ENCODE peak calls at places on chromosomes 4 and X, in seven cellular contexts. One of them, this sample, is unnamed.

GRCh38 chr4:149754526-149754925 is 61.1 kb downstream of the IQCM start:
- DNase-seq in psoas muscle: no peak
- DNase-seq in SJSA1: no peak
- DNase-seq in upper lobe of right lung: no peak
- DNase-seq in MM.1S: no peak
- DNase-seq in heart right ventricle: no peak
- DNase-seq in prostate gland: no peak
- DNase-seq in this sample: no peak

GRCh38 chr4:98113005-98113404 is 30.3 kb downstream of the STPG2 start:
- DNase-seq in MM.1S: peak; percentile 14
- DNase-seq in upper lobe of right lung: no peak
- DNase-seq in psoas muscle: no peak
- DNase-seq in heart right ventricle: peak; percentile 12
- DNase-seq in SJSA1: no peak
- DNase-seq in prostate gland: no peak
- DNase-seq in this sample: no peak

GRCh38 chr4:113083346-113083745 is 33.9 kb downstream of the ANK2 start:
- DNase-seq in heart right ventricle: no peak
- DNase-seq in upper lobe of right lung: no peak
- DNase-seq in prostate gland: no peak
- DNase-seq in SJSA1: no peak
- DNase-seq in MM.1S: no peak
- DNase-seq in psoas muscle: no peak
- DNase-seq in this sample: no peak

GRCh38 chrX:41734530-41734929 is 10.5 kb downstream of the GPR82 start:
- DNase-seq in upper lobe of right lung: no peak
- DNase-seq in heart right ventricle: no peak
- DNase-seq in prostate gland: no peak
- DNase-seq in MM.1S: no peak
- DNase-seq in psoas muscle: no peak
- DNase-seq in SJSA1: no peak
- DNase-seq in this sample: no peak

GRCh38 chrX:146481735-146482134 is 327.8 kb upstream of the CXorf51B start:
- DNase-seq in heart right ventricle: no peak
- DNase-seq in SJSA1: no peak
- DNase-seq in psoas muscle: no peak
- DNase-seq in upper lobe of right lung: no peak
- DNase-seq in MM.1S: no peak
- DNase-seq in prostate gland: no peak
- DNase-seq in this sample: no peak

GRCh38 chr4:25667931-25668557 is 12.4 kb downstream of the SLC34A2 start:
- DNase-seq in SJSA1: no peak
- DNase-seq in prostate gland: no peak
- DNase-seq in upper lobe of right lung: peak; percentile 40
- DNase-seq in psoas muscle: no peak
- DNase-seq in MM.1S: no peak
- DNase-seq in heart right ventricle: no peak
- DNase-seq in this sample: no peak

GRCh38 chr4:98838528-98838927 is 90.4 kb downstream of the EIF4E start:
- DNase-seq in SJSA1: no peak
- DNase-seq in heart right ventricle: no peak
- DNase-seq in upper lobe of right lung: no peak
- DNase-seq in prostate gland: no peak
- DNase-seq in MM.1S: no peak
- DNase-seq in psoas muscle: no peak
- DNase-seq in this sample: no peak

GRCh38 chr4:149555146-149555545 is 260.5 kb downstream of the IQCM start:
- DNase-seq in upper lobe of right lung: no peak
- DNase-seq in psoas muscle: no peak
- DNase-seq in SJSA1: no peak
- DNase-seq in heart right ventricle: no peak
- DNase-seq in prostate gland: no peak
- DNase-seq in MM.1S: no peak
- DNase-seq in this sample: no peak

GRCh38 chrX:13936804-13937203 is 92.9 kb downstream of the GEMIN8 start:
- DNase-seq in heart right ventricle: no peak
- DNase-seq in upper lobe of right lung: no peak
- DNase-seq in SJSA1: no peak
- DNase-seq in MM.1S: no peak
- DNase-seq in prostate gland: no peak
- DNase-seq in psoas muscle: no peak
- DNase-seq in this sample: no peak

GRCh38 chrX:13938766-13939530 is 90.7 kb downstream of the GEMIN8 start:
- DNase-seq in prostate gland: no peak
- DNase-seq in upper lobe of right lung: no peak
- DNase-seq in psoas muscle: no peak
- DNase-seq in SJSA1: no peak
- DNase-seq in heart right ventricle: no peak
- DNase-seq in MM.1S: no peak
- DNase-seq in this sample: no peak

GRCh38 chrX:13938053-13938765 is 91.5 kb downstream of the GEMIN8 start:
- DNase-seq in upper lobe of right lung: peak; percentile 72
- DNase-seq in heart right ventricle: peak; percentile 3
- DNase-seq in MM.1S: peak; percentile 14
- DNase-seq in SJSA1: no peak
- DNase-seq in prostate gland: peak; percentile 14
- DNase-seq in psoas muscle: no peak
- DNase-seq in this sample: peak; percentile 80

GRCh38 chrX:13939741-13940597 is 89.7 kb downstream of the GEMIN8 start:
- DNase-seq in upper lobe of right lung: no peak
- DNase-seq in psoas muscle: no peak
- DNase-seq in heart right ventricle: no peak
- DNase-seq in SJSA1: no peak
- DNase-seq in prostate gland: no peak
- DNase-seq in MM.1S: no peak
- DNase-seq in this sample: no peak

DNA sequence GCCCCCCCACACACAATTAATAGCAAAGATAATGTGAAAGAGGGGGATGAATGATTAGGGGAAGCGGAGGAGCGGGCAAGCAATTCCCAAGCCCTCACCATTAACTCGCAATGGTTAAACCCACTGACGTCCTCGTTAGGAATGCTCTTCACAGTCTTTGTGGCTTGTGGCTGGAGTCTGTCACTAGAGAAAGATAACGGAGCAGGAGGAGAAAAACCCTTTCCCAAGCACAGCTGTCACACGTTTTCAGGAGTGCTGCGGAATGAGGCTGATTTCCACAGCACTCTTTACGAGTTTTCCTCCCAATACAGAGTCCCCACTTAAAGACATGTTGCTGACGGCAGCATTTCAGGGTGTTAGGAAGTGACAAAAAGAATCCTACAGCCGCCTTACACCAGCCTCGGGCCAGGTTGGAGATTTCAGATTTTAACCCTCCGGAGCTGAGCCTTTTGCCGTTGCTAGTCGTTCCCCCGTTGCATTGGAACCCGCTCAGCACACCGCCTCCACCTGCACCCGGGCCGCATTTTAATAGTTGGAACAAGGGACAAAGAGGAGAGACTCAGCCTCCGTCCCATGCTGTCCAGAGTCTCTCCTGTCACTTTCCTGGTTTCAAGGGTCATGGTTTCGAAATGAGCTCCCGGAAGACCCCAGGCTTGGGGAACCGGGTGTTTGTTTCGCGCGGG is 92.2 kb downstream of the GEMIN8 start:
- DNase-seq in heart right ventricle: peak; percentile 2
- DNase-seq in psoas muscle: no peak
- DNase-seq in SJSA1: no peak
- DNase-seq in upper lobe of right lung: no peak
- DNase-seq in MM.1S: no peak
- DNase-seq in prostate gland: no peak
- DNase-seq in this sample: no peak
- H3K27ac ChIP-seq in heart right ventricle: peak overlapping the region; percentile 4
- H3K27ac ChIP-seq in psoas muscle: no peak overlapping the region
- H3K27ac ChIP-seq in SJSA1: no peak overlapping the region
- H3K27ac ChIP-seq in upper lobe of right lung: no peak overlapping the region
- H3K27ac ChIP-seq in MM.1S: no peak overlapping the region
- H3K27ac ChIP-seq in prostate gland: peak overlapping the region; percentile 35
- H3K27ac ChIP-seq in this sample: no peak overlapping the region

GRCh38 chr4:38672247-38673071 is 8.5 kb downstream of the KLF3 start:
- DNase-seq in prostate gland: no peak
- DNase-seq in heart right ventricle: no peak
- DNase-seq in upper lobe of right lung: no peak
- DNase-seq in psoas muscle: no peak
- DNase-seq in MM.1S: no peak
- DNase-seq in SJSA1: no peak
- DNase-seq in this sample: no peak

GRCh38 chr4:38670939-38671593 is 7.1 kb downstream of the KLF3 start:
- DNase-seq in SJSA1: no peak
- DNase-seq in MM.1S: no peak
- DNase-seq in psoas muscle: no peak
- DNase-seq in heart right ventricle: no peak
- DNase-seq in upper lobe of right lung: no peak
- DNase-seq in prostate gland: no peak
- DNase-seq in this sample: no peak

GRCh38 chr4:38670061-38670894 is 6.3 kb downstream of the KLF3 start:
- DNase-seq in prostate gland: no peak
- DNase-seq in upper lobe of right lung: no peak
- DNase-seq in heart right ventricle: no peak
- DNase-seq in SJSA1: no peak
- DNase-seq in psoas muscle: no peak
- DNase-seq in MM.1S: no peak
- DNase-seq in this sample: no peak

GRCh38 chr4:38673109-38673978 is 9.3 kb downstream of the KLF3 start:
- DNase-seq in MM.1S: no peak
- DNase-seq in psoas muscle: peak; percentile 68
- DNase-seq in SJSA1: no peak
- DNase-seq in upper lobe of right lung: peak; percentile 79
- DNase-seq in prostate gland: peak; percentile 72
- DNase-seq in heart right ventricle: peak; percentile 60
- DNase-seq in this sample: peak; percentile 89

DNA sequence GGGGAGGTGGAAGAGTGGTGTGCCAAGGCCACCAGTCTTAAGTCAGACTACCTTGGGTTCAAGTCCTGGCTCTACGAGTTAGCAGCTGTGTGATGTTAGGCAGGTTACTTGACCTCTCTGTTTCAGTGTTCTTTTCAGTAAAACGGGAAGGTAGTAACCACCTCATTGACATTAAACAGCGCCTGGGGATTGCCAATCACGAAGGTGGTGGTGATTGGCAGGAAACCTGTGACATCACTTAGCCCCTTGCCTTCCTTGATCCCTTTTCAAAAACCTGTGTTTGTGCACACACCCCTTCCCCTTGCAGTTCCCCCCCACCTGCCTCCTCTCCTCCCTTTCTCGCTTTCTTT is 7.6 kb downstream of the KLF3 start:
- DNase-seq in heart right ventricle: no peak
- DNase-seq in psoas muscle: no peak
- DNase-seq in SJSA1: no peak
- DNase-seq in upper lobe of right lung: no peak
- DNase-seq in prostate gland: no peak
- DNase-seq in MM.1S: no peak
- DNase-seq in this sample: no peak
- H3K4me1 ChIP-seq in heart right ventricle: peaks cover 98% of the 10 kb centered on the region
- H3K4me1 ChIP-seq in psoas muscle: peaks cover 96% of the 10 kb centered on the region
- H3K4me1 ChIP-seq in SJSA1: peaks cover 58% of the 10 kb centered on the region
- H3K4me1 ChIP-seq in upper lobe of right lung: peaks cover 96% of the 10 kb centered on the region
- H3K4me1 ChIP-seq in prostate gland: peaks cover 57% of the 10 kb centered on the region
- H3K4me1 ChIP-seq in MM.1S: peaks cover 76% of the 10 kb centered on the region
- H3K4me1 ChIP-seq in this sample: peaks cover 50% of the 10 kb centered on the region

GRCh38 chrX:7926914-7927258 is 327 bp downstream of the PNPLA4 start:
- DNase-seq in upper lobe of right lung: no peak
- DNase-seq in MM.1S: no peak
- DNase-seq in prostate gland: no peak
- DNase-seq in psoas muscle: no peak
- DNase-seq in SJSA1: no peak
- DNase-seq in heart right ventricle: no peak
- DNase-seq in this sample: no peak

GRCh38 chrX:7921750-7922149 is 5.5 kb downstream of the PNPLA4 start:
- DNase-seq in psoas muscle: no peak
- DNase-seq in prostate gland: no peak
- DNase-seq in upper lobe of right lung: no peak
- DNase-seq in SJSA1: no peak
- DNase-seq in MM.1S: no peak
- DNase-seq in heart right ventricle: no peak
- DNase-seq in this sample: no peak

GRCh38 chrX:7927259-7928167 is at the start of gene PNPLA4:
- DNase-seq in upper lobe of right lung: peak; percentile 93
- DNase-seq in heart right ventricle: peak; percentile 63
- DNase-seq in SJSA1: no peak
- DNase-seq in prostate gland: peak; percentile 74
- DNase-seq in psoas muscle: peak; percentile 89
- DNase-seq in MM.1S: peak; percentile 11
- DNase-seq in this sample: peak; percentile 96

GRCh38 chrX:7925867-7926472 is 1.2 kb downstream of the PNPLA4 start:
- DNase-seq in MM.1S: peak; percentile 51
- DNase-seq in upper lobe of right lung: peak; percentile 47
- DNase-seq in prostate gland: peak; percentile 12
- DNase-seq in psoas muscle: peak; percentile 56
- DNase-seq in heart right ventricle: peak; percentile 37
- DNase-seq in SJSA1: no peak
- DNase-seq in this sample: no peak

DNA sequence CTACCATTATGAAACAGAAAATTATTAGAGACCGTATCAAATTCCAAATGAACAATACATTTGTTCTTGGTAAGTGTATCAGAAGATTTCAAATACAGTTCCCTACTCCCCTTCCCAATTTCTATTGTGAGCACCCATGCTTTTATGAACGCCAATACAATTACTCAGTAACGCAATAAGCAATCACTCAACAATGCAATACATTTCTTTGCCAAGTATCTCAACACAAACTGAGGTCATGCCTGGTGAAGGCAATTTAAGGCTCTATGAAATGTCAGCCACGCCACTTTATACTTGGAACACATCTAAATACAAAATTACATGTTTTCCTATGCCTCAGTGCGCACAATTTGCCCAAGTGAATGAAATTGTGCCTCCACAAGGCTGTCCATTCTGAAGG is 712 bp downstream of the PNPLA4 start:
- DNase-seq in prostate gland: no peak
- DNase-seq in psoas muscle: no peak
- DNase-seq in SJSA1: no peak
- DNase-seq in MM.1S: no peak
- DNase-seq in upper lobe of right lung: no peak
- DNase-seq in heart right ventricle: no peak
- DNase-seq in this sample: no peak
- H3K4me3 ChIP-seq in prostate gland: peak overlapping the region; percentile 43
- H3K4me3 ChIP-seq in psoas muscle: peak overlapping the region; percentile 68
- H3K4me3 ChIP-seq in SJSA1: no peak overlapping the region
- H3K4me3 ChIP-seq in MM.1S: peak overlapping the region; percentile 53
- H3K4me3 ChIP-seq in upper lobe of right lung: peak overlapping the region; percentile 57
- H3K4me3 ChIP-seq in heart right ventricle: peak overlapping the region; percentile 65
- H3K4me3 ChIP-seq in this sample: peak overlapping the region; percentile 93

DNA sequence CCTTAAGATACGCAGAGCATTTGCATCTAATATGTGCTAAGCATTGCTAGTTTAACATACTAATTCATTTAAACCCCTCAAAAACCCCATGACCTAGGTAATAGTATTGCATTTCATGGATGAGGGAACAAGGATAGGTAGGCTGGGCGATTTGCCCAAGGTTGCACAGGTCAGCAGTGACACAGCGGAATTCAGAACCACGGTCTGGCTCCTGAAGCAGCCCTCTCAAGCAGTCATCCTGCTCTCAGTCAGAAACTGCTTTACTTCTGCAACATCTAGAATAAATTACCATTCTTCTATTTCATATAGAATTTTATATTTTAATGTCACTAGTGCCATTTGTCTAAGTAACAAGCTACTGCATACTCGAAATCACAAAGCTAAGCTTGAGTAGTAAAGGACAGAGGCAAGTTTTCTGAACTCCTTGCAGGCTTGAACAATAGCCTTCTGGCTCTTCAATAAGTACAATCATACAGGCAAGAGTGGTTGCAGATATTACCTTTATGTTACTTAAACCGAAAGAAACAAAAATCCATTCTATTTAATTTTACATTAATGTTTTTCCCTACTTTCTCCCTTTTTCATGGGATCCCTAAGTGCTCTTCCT is 555 bp upstream of the SPP1 start:
- DNase-seq in prostate gland: no peak
- DNase-seq in upper lobe of right lung: no peak
- DNase-seq in heart right ventricle: no peak
- DNase-seq in MM.1S: no peak
- DNase-seq in psoas muscle: no peak
- DNase-seq in SJSA1: no peak
- DNase-seq in this sample: peak; percentile 87
- H3K27ac ChIP-seq in prostate gland: no peak overlapping the region
- H3K27ac ChIP-seq in upper lobe of right lung: no peak overlapping the region
- H3K27ac ChIP-seq in heart right ventricle: no peak overlapping the region
- H3K27ac ChIP-seq in MM.1S: no peak overlapping the region
- H3K27ac ChIP-seq in psoas muscle: no peak overlapping the region
- H3K27ac ChIP-seq in SJSA1: no peak overlapping the region
- H3K27ac ChIP-seq in this sample: peak overlapping the region; percentile 57